ENCODE peak calls at places on chromosomes 3 and 15, in eight cellular contexts. Q is A673, V is neural progenitor cell, W is SJSA1, N is heart left ventricle, J is stomach, T is ovary, P is psoas muscle. S is an unnamed sample.

GRCh38 chr3:123467051-123467450 is 18.2 kb upstream of the ADCY5 start:
- DNase-seq in Q (no peak), V (no peak), W (no peak), N (no peak), J (no peak), T (no peak), P (no peak), S (no peak)

GRCh38 chr3:58251653-58252052 is 14.1 kb downstream of the ABHD6 start:
- DNase-seq in Q (peak; percentile 87), V (no peak), W (no peak), N (no peak), J (no peak), T (no peak), P (no peak), S (no peak)

GRCh38 chr3:44958406-44958805 is 17.6 kb downstream of the ZDHHC3 start:
- DNase-seq in Q (no peak), V (no peak), W (no peak), N (no peak), J (no peak), T (no peak), P (no peak), S (no peak)

GRCh38 chr3:61802772-61803171 is 241.4 kb downstream of the PTPRG start:
- DNase-seq in Q (no peak), V (no peak), W (no peak), N (no peak), J (no peak), T (no peak), P (no peak), S (no peak)

GRCh38 chr15:63749330-63749942 is 84.3 kb downstream of the HERC1 start:
- DNase-seq in Q (no peak), V (no peak), W (peak; percentile 12), N (no peak), J (no peak), T (no peak), P (no peak), S (no peak)

GRCh38 chr3:28743843-28744242 is 395.2 kb upstream of the AZI2 start:
- DNase-seq in Q (no peak), V (no peak), W (peak; percentile 80), N (no peak), J (peak; percentile 45), T (no peak), P (no peak), S (no peak)

GRCh38 chr3:57735405-57735804 is 20.7 kb upstream of the SLMAP start:
- DNase-seq in Q (no peak), V (no peak), W (no peak), N (no peak), J (no peak), T (no peak), P (no peak), S (no peak)

GRCh38 chr3:33791477-33792166 is 6.8 kb upstream of the PDCD6IP start:
- DNase-seq in Q (no peak), V (no peak), W (no peak), N (no peak), J (no peak), T (no peak), P (no peak), S (no peak)

GRCh38 chr3:52277972-52278509 is 408 bp downstream of the WDR82 start:
- DNase-seq in Q (no peak), V (peak; percentile 81), W (peak; percentile 92), N (no peak), J (no peak), T (no peak), P (peak; percentile 65), S (no peak)

GRCh38 chr3:146342971-146343370 is 92.1 kb upstream of the PLSCR4 start:
- DNase-seq in Q (no peak), V (no peak), W (no peak), N (no peak), J (no peak), T (no peak), P (no peak), S (no peak)

GRCh38 chr15:98203872-98204660 is 243.6 kb downstream of the ARRDC4 start:
- DNase-seq in Q (no peak), V (no peak), W (no peak), N (no peak), J (no peak), T (no peak), P (no peak), S (no peak)

GRCh38 chr3:100893108-100893507 is 100.1 kb downstream of the ABI3BP start:
- DNase-seq in Q (no peak), V (no peak), W (no peak), N (peak; percentile 34), J (no peak), T (no peak), P (no peak), S (no peak)

GRCh38 chr15:67761343-67761742 is 64.0 kb upstream of the SKOR1 start:
- DNase-seq in Q (no peak), V (no peak), W (no peak), N (no peak), J (no peak), T (no peak), P (no peak), S (no peak)

GRCh38 chr3:138862531-138862923 is 27.8 kb upstream of the PIK3CB start:
- DNase-seq in Q (peak; percentile 37), V (peak; percentile 4), W (peak; percentile 2), N (no peak), J (peak; percentile 41), T (no peak), P (no peak), S (peak; percentile 10)

GRCh38 chr3:147089286-147089685 is 317.1 kb downstream of the ZIC4 start:
- DNase-seq in Q (no peak), V (peak; percentile 2), W (no peak), N (no peak), J (no peak), T (no peak), P (no peak), S (no peak)

GRCh38 chr15:60392986-60393811 is 4.6 kb downstream of the ANXA2 start:
- DNase-seq in Q (peak; percentile 93), V (no peak), W (peak; percentile 95), N (peak; percentile 82), J (peak; percentile 55), T (peak; percentile 48), P (peak; percentile 65), S (no peak)

GRCh38 chr15:40100947-40101905 is 7.5 kb downstream of the BMF start:
- DNase-seq in Q (no peak), V (no peak), W (peak; percentile 27), N (no peak), J (no peak), T (no peak), P (no peak), S (no peak)

GRCh38 chr15:75577401-75578205 is 1.5 kb downstream of the PTPN9 start:
- DNase-seq in Q (no peak), V (no peak), W (peak; percentile 39), N (no peak), J (no peak), T (no peak), P (no peak), S (no peak)

GRCh38 chr3:97971679-97972567 is at the start of gene RIOX2:
- DNase-seq in Q (peak; percentile 78), V (peak; percentile 77), W (peak; percentile 52), N (peak; percentile 83), J (peak; percentile 78), T (peak; percentile 80), P (peak; percentile 81), S (peak; percentile 81)

GRCh38 chr3:182357928-182358327 is 435.4 kb upstream of the ATP11B start:
- DNase-seq in Q (no peak), V (peak; percentile 9), W (peak; percentile 62), N (no peak), J (no peak), T (no peak), P (no peak), S (no peak)

GRCh38 chr3:72766866-72767265 is 81.4 kb downstream of the SHQ1 start:
- DNase-seq in Q (no peak), V (peak; percentile 56), W (no peak), N (no peak), J (no peak), T (no peak), P (no peak), S (no peak)

GRCh38 chr3:69671082-69671952 is 67.9 kb upstream of the MITF start:
- DNase-seq in Q (peak; percentile 15), V (peak; percentile 50), W (no peak), N (peak; percentile 38), J (no peak), T (no peak), P (no peak), S (no peak)

GRCh38 chr3:1843111-1843510 is 255.6 kb upstream of the CNTN4 start:
- DNase-seq in Q (peak; percentile 54), V (no peak), W (no peak), N (no peak), J (no peak), T (no peak), P (no peak), S (no peak)

GRCh38 chr15:90058308-90058707 is 44.0 kb downstream of the IDH2 start:
- DNase-seq in Q (no peak), V (no peak), W (no peak), N (no peak), J (no peak), T (no peak), P (no peak), S (no peak)
- H3K4me3 ChIP-seq in Q (no peak overlapping the region), V (no peak overlapping the region), W (no peak overlapping the region), N (no peak overlapping the region), J (no peak overlapping the region), T (no peak overlapping the region), P (no peak overlapping the region), S (no peak overlapping the region)

DNA sequence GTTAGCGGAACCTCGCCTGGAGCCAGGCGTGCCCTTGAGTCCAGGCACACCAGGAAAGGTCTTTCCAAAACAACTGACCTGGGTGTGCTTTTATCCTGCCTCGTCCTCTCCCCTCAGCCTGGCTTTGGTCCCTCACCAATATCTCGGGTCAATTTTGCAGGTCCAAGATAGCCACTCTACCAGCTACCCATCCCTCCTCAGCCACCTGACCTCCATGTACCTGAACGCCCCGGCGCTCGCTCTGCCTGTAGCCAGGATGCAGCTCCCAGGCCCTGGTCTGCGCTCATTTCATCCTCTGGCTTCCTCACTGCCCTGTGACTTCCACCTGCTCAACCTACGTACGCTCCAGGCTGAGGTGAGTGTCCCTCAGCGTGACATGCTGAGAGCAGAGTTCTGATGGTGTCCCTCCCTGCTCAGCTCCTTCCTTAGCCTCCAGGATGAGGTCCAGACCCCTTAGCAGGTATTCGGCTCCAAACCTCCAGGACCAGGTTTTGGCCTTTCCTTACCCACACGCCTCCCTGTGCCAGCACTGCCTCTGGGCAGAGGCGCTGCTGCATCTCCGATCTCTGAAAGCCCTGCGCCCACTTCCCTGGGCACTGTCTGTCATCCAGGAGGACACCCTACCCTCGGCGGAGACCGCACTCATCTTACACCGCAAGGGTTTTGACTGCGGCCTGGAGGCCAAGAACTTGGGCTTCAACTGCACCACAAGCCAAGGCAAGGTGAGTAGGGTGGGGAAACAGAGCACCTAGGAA is 14.1 kb downstream of the HDDC3 start:
- DNase-seq in Q (no peak), V (no peak), W (no peak), N (no peak), J (no peak), T (no peak), P (no peak), S (no peak)
- H3K36me3 ChIP-seq in Q (peaks cover 64% of the 10 kb centered on the region), V (no peaks in the 10 kb centered on the region), W (peaks cover 28% of the 10 kb centered on the region), N (peaks cover 3% of the 10 kb centered on the region), J (peaks cover 94% of the 10 kb centered on the region), T (no peaks in the 10 kb centered on the region), P (peaks cover 92% of the 10 kb centered on the region), S (peaks cover 10% of the 10 kb centered on the region)

GRCh38 chr3:186198442-186198841 is 89.6 kb upstream of the ETV5 start:
- DNase-seq in Q (no peak), V (no peak), W (no peak), N (no peak), J (no peak), T (no peak), P (no peak), S (no peak)
- H3K27ac ChIP-seq in Q (no peak overlapping the region), V (no peak overlapping the region), W (no peak overlapping the region), N (no peak overlapping the region), J (no peak overlapping the region), T (no peak overlapping the region), P (no peak overlapping the region), S (no peak overlapping the region)

GRCh38 chr3:86988235-86988634 is 2.7 kb downstream of the VGLL3 start:
- DNase-seq in Q (peak; percentile 20), V (no peak), W (peak; percentile 30), N (no peak), J (no peak), T (no peak), P (no peak), S (no peak)
- H3K4me3 ChIP-seq in Q (no peak overlapping the region), V (no peak overlapping the region), W (no peak overlapping the region), N (peak overlapping the region; percentile 84), J (no peak overlapping the region), T (no peak overlapping the region), P (peak overlapping the region; percentile 71), S (no peak overlapping the region)

S was measured in heart right ventricle.